ENCODE peak calls at places on chromosomes 6 and 20, in seven cellular contexts. O is ascending aorta; Z is heart right ventricle; S is MCF 10A; P is neural crest cell; N is CD4-positive, alpha-beta T cell; M is K562. V is an unnamed sample.

GRCh38 chr6:168219167-168219566 is 100.4 kb downstream of the DACT2 start:
- DNase-seq in Z (peak; percentile 47), N (no peak), M (no peak), P (no peak), S (no peak), O (no peak), V (no peak)

GRCh38 chr6:27312146-27312949 is at the start of gene POM121L2:
- DNase-seq in M (no peak), O (no peak), N (peak; percentile 32), Z (no peak), S (peak; percentile 84), P (peak; percentile 45), V (peak; percentile 69)

GRCh38 chr6:161076211-161076677 is 84.7 kb downstream of the MAP3K4 start:
- DNase-seq in P (no peak), Z (no peak), S (no peak), M (no peak), N (peak; percentile 56), O (no peak), V (no peak)

GRCh38 chr6:27771240-27771639 is 141.0 kb downstream of the OR2B2 start:
- DNase-seq in Z (no peak), S (no peak), P (no peak), N (no peak), M (peak; percentile 7), O (no peak), V (no peak)

GRCh38 chr6:126444874-126445273 is 105.0 kb downstream of the CENPW start:
- DNase-seq in M (no peak), O (no peak), S (no peak), Z (no peak), P (no peak), N (no peak), V (no peak)

GRCh38 chr6:100176321-100176950 is 182.4 kb upstream of the MCHR2 start:
- DNase-seq in Z (no peak), O (no peak), M (no peak), N (no peak), S (peak; percentile 62), P (no peak), V (peak; percentile 62)

GRCh38 chr6:27241443-27241842 is 6.1 kb upstream of the PRSS16 start:
- DNase-seq in S (no peak), N (no peak), M (no peak), O (no peak), P (no peak), Z (no peak), V (no peak)

GRCh38 chr20:62004614-62005013 is 61.1 kb downstream of the TAF4 start:
- DNase-seq in Z (no peak), O (no peak), M (no peak), P (no peak), N (no peak), S (no peak), V (no peak)

GRCh38 chr6:169858935-169859351 is 107.5 kb downstream of the ERMARD start:
- DNase-seq in Z (no peak), N (no peak), O (no peak), M (no peak), P (no peak), S (no peak), V (peak; percentile 53)

GRCh38 chr20:1868856-1869255 is 26.4 kb upstream of the SIRPA start:
- DNase-seq in S (no peak), P (no peak), N (no peak), O (no peak), M (no peak), Z (no peak), V (no peak)

GRCh38 chr20:61595216-61595615 is 343.2 kb downstream of the CDH4 start:
- DNase-seq in O (no peak), S (no peak), N (no peak), P (no peak), Z (no peak), M (no peak), V (no peak)

GRCh38 chr6:123962508-123962907 is 158.8 kb downstream of the NKAIN2 start:
- DNase-seq in Z (no peak), S (peak; percentile 74), N (no peak), M (no peak), O (no peak), P (no peak), V (peak; percentile 74)

GRCh38 chr20:9999660-10000059 is 35.1 kb upstream of the ANKEF1 start:
- DNase-seq in N (no peak), O (peak; percentile 11), P (no peak), Z (no peak), M (no peak), S (no peak), V (peak; percentile 17)

GRCh38 chr6:74130641-74131040 is 434.6 kb downstream of the CD109 start:
- DNase-seq in S (no peak), Z (no peak), P (no peak), N (no peak), M (no peak), O (no peak), V (no peak)

GRCh38 chr20:48750941-48751620 is 76.7 kb downstream of the PREX1 start:
- DNase-seq in S (no peak), M (no peak), O (no peak), Z (peak; percentile 73), P (peak; percentile 65), N (peak; percentile 35), V (no peak)

GRCh38 chr6:36706339-36706738 is 8.7 kb downstream of the RAB44 start:
- DNase-seq in Z (no peak), O (no peak), P (no peak), M (no peak), N (no peak), S (no peak), V (no peak)

GRCh38 chr20:36480456-36481048 is 60.8 kb upstream of the MYL9 start:
- DNase-seq in N (no peak), Z (no peak), S (no peak), P (no peak), O (no peak), M (no peak), V (no peak)

GRCh38 chr20:36477475-36477874 is 63.8 kb upstream of the MYL9 start:
- DNase-seq in S (no peak), M (no peak), P (no peak), Z (no peak), N (no peak), O (no peak), V (no peak)

GRCh38 chr20:36479938-36480337 is 61.4 kb upstream of the MYL9 start:
- DNase-seq in S (no peak), N (no peak), M (no peak), P (no peak), O (no peak), Z (no peak), V (no peak)

GRCh38 chr20:36481380-36482043 is 59.8 kb upstream of the MYL9 start:
- DNase-seq in Z (no peak), O (no peak), M (no peak), N (no peak), P (no peak), S (no peak), V (no peak)

DNA sequence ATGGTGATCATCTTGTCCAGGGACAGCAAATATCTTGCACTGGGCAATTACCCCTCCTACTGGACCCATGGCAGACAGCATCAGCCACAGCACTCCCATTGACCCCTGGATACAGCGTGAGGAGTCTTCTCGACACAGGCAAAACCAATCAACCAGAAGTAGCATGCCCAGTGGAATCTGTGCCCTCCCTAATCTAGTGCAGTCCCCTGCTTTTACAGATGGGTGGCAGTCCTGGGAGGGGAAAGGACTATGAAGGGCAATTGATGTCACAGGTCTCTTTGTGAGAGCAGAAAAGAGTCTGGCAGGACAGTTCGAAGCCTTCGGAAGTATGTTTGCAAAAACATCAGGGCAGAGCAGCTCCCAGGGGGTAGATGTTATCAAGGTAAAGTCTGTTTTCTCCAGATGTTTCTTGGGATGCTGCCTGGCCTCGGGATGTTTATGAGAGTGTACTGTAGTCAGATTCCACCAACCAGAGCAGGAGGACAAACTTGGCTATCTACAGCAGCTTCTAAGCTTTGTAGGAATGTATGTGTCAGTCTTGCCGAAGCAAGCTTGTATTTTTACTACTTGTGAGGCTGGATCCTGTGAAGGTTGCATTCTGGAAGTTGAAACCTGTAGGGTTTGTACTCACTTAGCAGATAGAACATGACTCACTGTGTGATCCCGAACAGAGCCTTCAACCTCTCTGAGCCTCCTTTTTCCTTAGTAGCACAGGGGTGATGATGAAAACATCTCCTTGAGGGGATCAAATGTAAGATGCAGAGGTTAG is 63.0 kb upstream of the MYL9 start:
- DNase-seq in O (no peak), N (no peak), M (no peak), S (no peak), P (no peak), Z (no peak), V (no peak)
- TF ChIP-seq CTCF in O (no peak), N (no peak), M (peak; percentile 15), S (no peak), P (no peak), Z (peak; percentile 30), V (no peak)

GRCh38 chr6:2919886-2920285 is 16.8 kb upstream of the SERPINB9 start:
- DNase-seq in N (no peak), Z (no peak), S (no peak), M (no peak), P (no peak), O (no peak), V (no peak)
- TF ChIP-seq CTCF in N (no peak), Z (no peak), S (no peak), M (no peak), P (no peak), O (no peak), V (no peak)

GRCh38 chr6:10250655-10251220 is 164.1 kb downstream of the TFAP2A start:
- DNase-seq in P (no peak), O (no peak), S (no peak), M (no peak), N (no peak), Z (no peak), V (no peak)

DNA sequence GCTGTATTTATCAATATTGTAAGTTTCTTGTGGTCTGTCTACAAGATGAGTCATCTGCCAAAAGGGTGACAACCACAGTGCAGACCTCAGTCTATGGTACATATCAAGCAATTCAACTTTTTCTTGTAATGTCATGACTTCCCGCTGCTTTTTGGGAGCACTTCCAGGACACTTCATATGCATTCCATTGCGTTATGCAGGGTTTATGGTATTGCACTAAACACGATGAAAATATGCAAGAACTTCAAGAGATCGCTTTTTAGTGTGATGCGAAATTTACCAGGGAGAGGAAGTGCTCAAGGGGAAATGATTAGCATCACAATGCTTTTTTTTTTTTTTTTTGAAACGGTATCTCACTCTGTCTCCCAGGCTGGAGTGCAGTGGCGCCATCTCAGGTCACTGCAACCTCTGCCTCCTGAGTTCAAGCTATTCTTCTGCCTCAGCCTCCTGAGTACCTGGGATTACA is 166.5 kb downstream of the TFAP2A start:
- DNase-seq in S (peak; percentile 85), P (no peak), Z (no peak), M (no peak), O (no peak), N (no peak), V (peak; percentile 22)
- TF ChIP-seq CTCF in S (peak; percentile 26), P (no peak), Z (no peak), M (peak; percentile 44), O (no peak), N (no peak), V (no peak)

GRCh38 chr6:105178636-105179035 is 1.2 kb downstream of the POPDC3 start:
- DNase-seq in P (no peak), Z (no peak), O (no peak), M (no peak), N (no peak), S (no peak), V (no peak)

GRCh38 chr6:105178110-105178509 is 1.7 kb downstream of the POPDC3 start:
- DNase-seq in M (no peak), N (no peak), Z (no peak), S (peak; percentile 75), P (no peak), O (no peak), V (peak; percentile 90)

GRCh38 chr6:105177521-105177920 is 2.3 kb downstream of the POPDC3 start:
- DNase-seq in Z (no peak), M (no peak), S (no peak), N (no peak), O (no peak), P (no peak), V (no peak)

GRCh38 chr6:105181981-105182515 is 2.2 kb upstream of the POPDC3 start:
- DNase-seq in M (no peak), Z (no peak), O (no peak), N (no peak), S (no peak), P (no peak), V (no peak)

GRCh38 chr6:105179244-105180065 is at the start of gene POPDC3:
- DNase-seq in M (no peak), O (no peak), S (peak; percentile 56), P (peak; percentile 28), Z (peak; percentile 25), N (no peak), V (no peak)
- TF ChIP-seq CTCF in M (no peak), O (no peak), S (no peak), P (no peak), Z (no peak), N (no peak), V (no peak)

V was measured in bronchial epithelial cell.